ENCODE peak calls at places on chromosomes 7 and 10, in nine cellular contexts. One of them, this sample, is unnamed.

GRCh38 chr7:12802070-12802469 is 114.6 kb downstream of the ARL4A start:
- DNase-seq in CD8-positive, alpha-beta T cell: no peak
- DNase-seq in A549: no peak
- DNase-seq in CD4-positive, CD25-positive, alpha-beta regulatory T cell: no peak
- DNase-seq in thyroid gland: no peak
- DNase-seq in aorta: no peak
- DNase-seq in fibroblast of lung: no peak
- DNase-seq in HCT116: peak; percentile 42
- DNase-seq in upper lobe of right lung: no peak
- DNase-seq in this sample: peak; percentile 60

GRCh38 chr10:79449181-79450146 is 4.0 kb upstream of the ZCCHC24 start:
- DNase-seq in CD8-positive, alpha-beta T cell: no peak
- DNase-seq in A549: no peak
- DNase-seq in CD4-positive, CD25-positive, alpha-beta regulatory T cell: no peak
- DNase-seq in thyroid gland: peak; percentile 33
- DNase-seq in aorta: no peak
- DNase-seq in fibroblast of lung: no peak
- DNase-seq in HCT116: no peak
- DNase-seq in upper lobe of right lung: no peak
- DNase-seq in this sample: no peak

GRCh38 chr10:52755297-52756062 is 17.1 kb downstream of the MBL2 start:
- DNase-seq in CD8-positive, alpha-beta T cell: no peak
- DNase-seq in A549: no peak
- DNase-seq in CD4-positive, CD25-positive, alpha-beta regulatory T cell: no peak
- DNase-seq in thyroid gland: no peak
- DNase-seq in aorta: no peak
- DNase-seq in fibroblast of lung: peak; percentile 85
- DNase-seq in HCT116: no peak
- DNase-seq in upper lobe of right lung: no peak
- DNase-seq in this sample: peak; percentile 44

GRCh38 chr7:111529507-111530355 is 32.6 kb downstream of the IMMP2L start:
- DNase-seq in CD8-positive, alpha-beta T cell: no peak
- DNase-seq in A549: no peak
- DNase-seq in CD4-positive, CD25-positive, alpha-beta regulatory T cell: no peak
- DNase-seq in thyroid gland: no peak
- DNase-seq in aorta: no peak
- DNase-seq in fibroblast of lung: peak; percentile 54
- DNase-seq in HCT116: no peak
- DNase-seq in upper lobe of right lung: no peak
- DNase-seq in this sample: no peak

GRCh38 chr7:39838326-39838725 is 111.7 kb upstream of the CDK13 start:
- DNase-seq in CD8-positive, alpha-beta T cell: no peak
- DNase-seq in A549: no peak
- DNase-seq in CD4-positive, CD25-positive, alpha-beta regulatory T cell: no peak
- DNase-seq in thyroid gland: no peak
- DNase-seq in aorta: no peak
- DNase-seq in fibroblast of lung: peak; percentile 75
- DNase-seq in HCT116: peak; percentile 6
- DNase-seq in upper lobe of right lung: no peak
- DNase-seq in this sample: no peak

GRCh38 chr7:78134256-78134655 is 335.7 kb downstream of the PHTF2 start:
- DNase-seq in CD8-positive, alpha-beta T cell: no peak
- DNase-seq in A549: peak; percentile 23
- DNase-seq in CD4-positive, CD25-positive, alpha-beta regulatory T cell: no peak
- DNase-seq in thyroid gland: no peak
- DNase-seq in aorta: no peak
- DNase-seq in fibroblast of lung: peak; percentile 76
- DNase-seq in HCT116: peak; percentile 19
- DNase-seq in upper lobe of right lung: no peak
- DNase-seq in this sample: peak; percentile 31

GRCh38 chr7:27143022-27143949 is at the start of gene HOXA5:
- DNase-seq in CD8-positive, alpha-beta T cell: no peak
- DNase-seq in A549: peak; percentile 95
- DNase-seq in CD4-positive, CD25-positive, alpha-beta regulatory T cell: no peak
- DNase-seq in thyroid gland: no peak
- DNase-seq in aorta: peak; percentile 80
- DNase-seq in fibroblast of lung: peak; percentile 100
- DNase-seq in HCT116: no peak
- DNase-seq in upper lobe of right lung: peak; percentile 77
- DNase-seq in this sample: peak; percentile 95

GRCh38 chr10:63773962-63774361 is 252.8 kb downstream of the REEP3 start:
- DNase-seq in CD8-positive, alpha-beta T cell: no peak
- DNase-seq in A549: no peak
- DNase-seq in CD4-positive, CD25-positive, alpha-beta regulatory T cell: no peak
- DNase-seq in thyroid gland: no peak
- DNase-seq in aorta: no peak
- DNase-seq in fibroblast of lung: no peak
- DNase-seq in HCT116: no peak
- DNase-seq in upper lobe of right lung: no peak
- DNase-seq in this sample: no peak

DNA sequence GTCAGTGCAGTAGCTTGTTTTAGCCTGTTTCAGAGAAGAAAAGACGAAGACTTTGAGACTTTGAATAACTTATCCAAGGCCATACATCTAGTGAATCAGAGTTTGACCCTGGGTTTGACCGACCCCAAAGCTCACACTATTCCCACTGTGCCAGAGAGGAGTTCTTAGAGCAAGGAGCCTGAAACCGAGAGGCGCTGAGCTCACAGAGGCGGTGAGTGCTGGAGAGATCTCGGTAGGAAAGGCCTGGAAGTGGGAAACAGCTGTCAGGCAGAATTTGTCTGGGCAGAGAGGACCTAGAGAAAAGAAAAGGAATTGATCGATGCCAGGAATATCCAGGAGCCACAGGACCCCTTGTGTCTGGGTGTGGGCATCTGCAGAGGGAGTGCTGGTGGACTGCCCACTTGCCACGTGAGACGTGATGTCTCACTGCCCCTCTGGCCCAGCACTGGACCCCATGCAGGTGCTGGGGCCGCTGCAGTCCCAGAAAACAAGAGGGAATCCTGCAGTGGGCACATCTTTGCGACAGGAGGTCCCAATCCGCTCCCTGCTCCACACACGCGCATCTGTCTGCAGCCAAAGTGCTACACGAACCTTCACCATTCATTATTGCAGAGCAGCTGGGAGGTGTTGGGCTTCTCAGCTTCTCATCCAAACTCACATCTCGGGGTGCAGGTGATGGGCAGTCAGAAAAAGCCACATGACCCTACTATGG is 6.2 kb downstream of the CALML3 start:
- DNase-seq in CD8-positive, alpha-beta T cell: no peak
- DNase-seq in A549: no peak
- DNase-seq in CD4-positive, CD25-positive, alpha-beta regulatory T cell: no peak
- DNase-seq in thyroid gland: no peak
- DNase-seq in aorta: peak; percentile 29
- DNase-seq in fibroblast of lung: no peak
- DNase-seq in HCT116: no peak
- DNase-seq in upper lobe of right lung: peak; percentile 52
- DNase-seq in this sample: no peak
- H3K27ac ChIP-seq in CD8-positive, alpha-beta T cell: no peak overlapping the region
- H3K27ac ChIP-seq in A549: no peak overlapping the region
- H3K27ac ChIP-seq in CD4-positive, CD25-positive, alpha-beta regulatory T cell: no peak overlapping the region
- H3K27ac ChIP-seq in thyroid gland: no peak overlapping the region
- H3K27ac ChIP-seq in aorta: peak overlapping the region; percentile 71
- H3K27ac ChIP-seq in fibroblast of lung: no peak overlapping the region
- H3K27ac ChIP-seq in HCT116: no peak overlapping the region
- H3K27ac ChIP-seq in upper lobe of right lung: no peak overlapping the region
- H3K27ac ChIP-seq in this sample: no peak overlapping the region

DNA sequence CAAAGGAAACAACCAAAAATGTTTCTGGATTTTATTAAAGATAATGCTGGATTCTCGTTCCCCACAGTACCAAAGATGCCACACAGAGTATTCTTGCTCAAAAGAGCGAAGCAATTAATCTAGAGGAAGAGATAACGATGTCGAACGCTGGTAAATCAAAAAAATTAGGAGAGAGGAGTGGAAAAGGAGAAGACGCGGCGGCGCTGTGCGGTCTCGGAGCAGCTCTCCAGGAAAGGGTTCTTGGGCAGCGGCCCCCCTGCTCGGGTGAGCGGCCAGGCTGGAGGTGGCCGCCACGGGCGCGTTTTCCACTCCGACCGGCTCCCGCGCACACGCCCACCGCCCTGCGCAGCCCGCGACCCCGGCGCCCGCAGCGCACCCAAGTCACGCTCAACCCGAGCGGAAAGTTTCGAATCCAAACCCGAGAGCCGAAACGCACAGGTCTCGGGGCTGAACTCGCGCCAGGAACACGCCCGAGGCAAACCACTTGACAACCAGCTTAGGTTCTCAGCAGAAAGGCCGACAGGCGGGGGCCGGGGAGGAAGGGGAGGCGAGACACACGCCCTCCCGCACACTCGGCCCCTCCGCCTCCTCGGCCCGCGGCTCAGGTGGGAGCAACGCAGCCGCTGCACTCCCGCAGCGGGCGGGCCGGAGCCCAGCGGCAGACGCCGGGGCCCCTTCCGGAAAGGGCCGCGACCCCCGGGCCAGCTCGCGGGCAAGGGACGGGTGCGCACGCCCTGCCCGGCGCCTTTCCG is 924 bp downstream of the SRPK2 start:
- DNase-seq in CD8-positive, alpha-beta T cell: peak; percentile 38
- DNase-seq in A549: peak; percentile 71
- DNase-seq in CD4-positive, CD25-positive, alpha-beta regulatory T cell: peak; percentile 36
- DNase-seq in thyroid gland: peak; percentile 76
- DNase-seq in aorta: peak; percentile 71
- DNase-seq in fibroblast of lung: peak; percentile 34
- DNase-seq in HCT116: no peak
- DNase-seq in upper lobe of right lung: peak; percentile 90
- DNase-seq in this sample: peak; percentile 44
- H3K27ac ChIP-seq in CD8-positive, alpha-beta T cell: no peak overlapping the region
- H3K27ac ChIP-seq in A549: peak overlapping the region; percentile 90
- H3K27ac ChIP-seq in CD4-positive, CD25-positive, alpha-beta regulatory T cell: no peak overlapping the region
- H3K27ac ChIP-seq in thyroid gland: peak overlapping the region; percentile 9
- H3K27ac ChIP-seq in aorta: no peak overlapping the region
- H3K27ac ChIP-seq in fibroblast of lung: peak overlapping the region; percentile 56
- H3K27ac ChIP-seq in HCT116: peak overlapping the region; percentile 70
- H3K27ac ChIP-seq in upper lobe of right lung: peak overlapping the region; percentile 36
- H3K27ac ChIP-seq in this sample: peak overlapping the region; percentile 34

GRCh38 chr10:110275140-110275729 is 29.5 kb downstream of the SMNDC1 start:
- DNase-seq in CD8-positive, alpha-beta T cell: no peak
- DNase-seq in A549: no peak
- DNase-seq in CD4-positive, CD25-positive, alpha-beta regulatory T cell: no peak
- DNase-seq in thyroid gland: peak; percentile 17
- DNase-seq in aorta: no peak
- DNase-seq in fibroblast of lung: no peak
- DNase-seq in HCT116: no peak
- DNase-seq in upper lobe of right lung: no peak
- DNase-seq in this sample: no peak

GRCh38 chr10:110276603-110277002 is 28.1 kb downstream of the SMNDC1 start:
- DNase-seq in CD8-positive, alpha-beta T cell: no peak
- DNase-seq in A549: no peak
- DNase-seq in CD4-positive, CD25-positive, alpha-beta regulatory T cell: no peak
- DNase-seq in thyroid gland: no peak
- DNase-seq in aorta: no peak
- DNase-seq in fibroblast of lung: no peak
- DNase-seq in HCT116: no peak
- DNase-seq in upper lobe of right lung: no peak
- DNase-seq in this sample: no peak

GRCh38 chr10:110274629-110275028 is 30.1 kb downstream of the SMNDC1 start:
- DNase-seq in CD8-positive, alpha-beta T cell: no peak
- DNase-seq in A549: no peak
- DNase-seq in CD4-positive, CD25-positive, alpha-beta regulatory T cell: no peak
- DNase-seq in thyroid gland: no peak
- DNase-seq in aorta: no peak
- DNase-seq in fibroblast of lung: no peak
- DNase-seq in HCT116: no peak
- DNase-seq in upper lobe of right lung: no peak
- DNase-seq in this sample: no peak

GRCh38 chr10:110273474-110273873 is 31.2 kb downstream of the SMNDC1 start:
- DNase-seq in CD8-positive, alpha-beta T cell: peak; percentile 1
- DNase-seq in A549: no peak
- DNase-seq in CD4-positive, CD25-positive, alpha-beta regulatory T cell: no peak
- DNase-seq in thyroid gland: peak; percentile 92
- DNase-seq in aorta: peak; percentile 71
- DNase-seq in fibroblast of lung: peak; percentile 90
- DNase-seq in HCT116: no peak
- DNase-seq in upper lobe of right lung: peak; percentile 74
- DNase-seq in this sample: peak; percentile 21

GRCh38 chr10:110274072-110274627 is 30.6 kb downstream of the SMNDC1 start:
- DNase-seq in CD8-positive, alpha-beta T cell: no peak
- DNase-seq in A549: no peak
- DNase-seq in CD4-positive, CD25-positive, alpha-beta regulatory T cell: no peak
- DNase-seq in thyroid gland: no peak
- DNase-seq in aorta: no peak
- DNase-seq in fibroblast of lung: no peak
- DNase-seq in HCT116: no peak
- DNase-seq in upper lobe of right lung: no peak
- DNase-seq in this sample: no peak
- H3K27ac ChIP-seq in CD8-positive, alpha-beta T cell: no peak overlapping the region
- H3K27ac ChIP-seq in A549: no peak overlapping the region
- H3K27ac ChIP-seq in CD4-positive, CD25-positive, alpha-beta regulatory T cell: no peak overlapping the region
- H3K27ac ChIP-seq in thyroid gland: peak overlapping the region; percentile 95
- H3K27ac ChIP-seq in aorta: no peak overlapping the region
- H3K27ac ChIP-seq in fibroblast of lung: no peak overlapping the region
- H3K27ac ChIP-seq in HCT116: no peak overlapping the region
- H3K27ac ChIP-seq in upper lobe of right lung: no peak overlapping the region
- H3K27ac ChIP-seq in this sample: no peak overlapping the region

GRCh38 chr10:72258617-72259016 is 15.1 kb upstream of the DDIT4 start:
- DNase-seq in CD8-positive, alpha-beta T cell: no peak
- DNase-seq in A549: no peak
- DNase-seq in CD4-positive, CD25-positive, alpha-beta regulatory T cell: no peak
- DNase-seq in thyroid gland: no peak
- DNase-seq in aorta: no peak
- DNase-seq in fibroblast of lung: no peak
- DNase-seq in HCT116: no peak
- DNase-seq in upper lobe of right lung: no peak
- DNase-seq in this sample: no peak

GRCh38 chr10:72253002-72253401 is 20.7 kb upstream of the DDIT4 start:
- DNase-seq in CD8-positive, alpha-beta T cell: no peak
- DNase-seq in A549: no peak
- DNase-seq in CD4-positive, CD25-positive, alpha-beta regulatory T cell: no peak
- DNase-seq in thyroid gland: no peak
- DNase-seq in aorta: no peak
- DNase-seq in fibroblast of lung: no peak
- DNase-seq in HCT116: no peak
- DNase-seq in upper lobe of right lung: no peak
- DNase-seq in this sample: no peak

GRCh38 chr10:72254891-72255568 is 18.7 kb upstream of the DDIT4 start:
- DNase-seq in CD8-positive, alpha-beta T cell: no peak
- DNase-seq in A549: peak; percentile 94
- DNase-seq in CD4-positive, CD25-positive, alpha-beta regulatory T cell: no peak
- DNase-seq in thyroid gland: peak; percentile 95
- DNase-seq in aorta: peak; percentile 88
- DNase-seq in fibroblast of lung: peak; percentile 95
- DNase-seq in HCT116: no peak
- DNase-seq in upper lobe of right lung: peak; percentile 91
- DNase-seq in this sample: no peak

GRCh38 chr10:72257051-72257892 is 16.5 kb upstream of the DDIT4 start:
- DNase-seq in CD8-positive, alpha-beta T cell: no peak
- DNase-seq in A549: no peak
- DNase-seq in CD4-positive, CD25-positive, alpha-beta regulatory T cell: no peak
- DNase-seq in thyroid gland: peak; percentile 37
- DNase-seq in aorta: peak; percentile 67
- DNase-seq in fibroblast of lung: peak; percentile 47
- DNase-seq in HCT116: no peak
- DNase-seq in upper lobe of right lung: no peak
- DNase-seq in this sample: no peak

DNA sequence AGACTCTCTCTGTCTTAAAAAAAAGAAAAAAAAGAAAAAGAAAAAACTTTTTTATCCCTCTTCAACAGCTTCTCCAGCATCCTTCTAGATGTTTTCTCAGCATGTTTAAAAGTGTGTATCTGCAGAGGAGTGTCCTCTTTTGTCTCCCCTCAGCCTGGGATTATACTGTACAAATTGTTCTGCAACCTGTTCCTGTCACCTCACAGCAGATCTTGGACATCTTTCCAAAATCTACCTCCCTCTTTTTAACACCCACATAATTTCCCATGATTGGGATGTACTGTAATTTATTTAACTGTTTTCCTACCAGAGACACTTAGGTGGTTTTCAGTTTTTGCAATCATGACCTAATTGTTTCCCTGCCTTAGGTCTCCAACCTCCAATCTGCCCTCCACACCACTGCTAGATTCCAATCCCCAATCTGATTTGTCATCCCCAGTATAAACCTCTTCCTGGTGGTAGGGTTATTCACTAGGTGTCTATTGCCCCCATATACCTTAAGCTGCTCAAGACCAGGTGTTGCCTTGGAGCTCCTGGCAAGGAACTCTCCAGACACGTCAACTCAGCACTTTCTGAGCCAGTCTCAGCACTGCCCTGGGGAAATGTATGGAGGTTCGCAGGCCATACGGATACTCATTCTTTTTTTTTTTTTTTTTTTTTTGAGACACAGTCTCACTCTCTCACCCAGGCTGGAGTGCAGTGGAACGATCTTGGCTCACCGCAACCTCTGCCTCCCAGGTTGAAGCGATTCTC is 17.6 kb upstream of the DDIT4 start:
- DNase-seq in CD8-positive, alpha-beta T cell: no peak
- DNase-seq in A549: no peak
- DNase-seq in CD4-positive, CD25-positive, alpha-beta regulatory T cell: no peak
- DNase-seq in thyroid gland: no peak
- DNase-seq in aorta: no peak
- DNase-seq in fibroblast of lung: no peak
- DNase-seq in HCT116: no peak
- DNase-seq in upper lobe of right lung: no peak
- DNase-seq in this sample: peak; percentile 60
- H3K27ac ChIP-seq in CD8-positive, alpha-beta T cell: no peak overlapping the region
- H3K27ac ChIP-seq in A549: peak overlapping the region; percentile 99
- H3K27ac ChIP-seq in CD4-positive, CD25-positive, alpha-beta regulatory T cell: no peak overlapping the region
- H3K27ac ChIP-seq in thyroid gland: peak overlapping the region; percentile 98
- H3K27ac ChIP-seq in aorta: no peak overlapping the region
- H3K27ac ChIP-seq in fibroblast of lung: no peak overlapping the region
- H3K27ac ChIP-seq in HCT116: no peak overlapping the region
- H3K27ac ChIP-seq in upper lobe of right lung: peak overlapping the region; percentile 87
- H3K27ac ChIP-seq in this sample: peak overlapping the region; percentile 66